ENCODE peak calls at places on chromosome 5, in five cellular contexts. O is Peyer's patch, I is HAP-1, X is HCT116, J is heart right ventricle. K is an unnamed sample.
A peak's percentile ranks its signal among the peaks of the same experiment; 100 is the strongest.

GRCh38 chr5:142222235-142222880 is 102.5 kb downstream of the SPRY4 start:
- DNase-seq in O (no peak), X (no peak), I (no peak), J (no peak), K (no peak)

GRCh38 chr5:157828031-157828948 is 30.7 kb downstream of the CLINT1 start:
- DNase-seq in O (no peak), I (no peak), X (no peak), J (no peak), K (no peak)

GRCh38 chr5:180135967-180136641 is 64.5 kb upstream of the RNF130 start:
- DNase-seq in X (no peak), I (peak; percentile 5), J (no peak), O (no peak), K (no peak)

GRCh38 chr5:14155730-14156129 is 12.6 kb downstream of the TRIO start:
- DNase-seq in X (no peak), O (no peak), I (no peak), J (no peak), K (no peak)

GRCh38 chr5:37552770-37553719 is 173.9 kb downstream of the WDR70 start:
- DNase-seq in X (no peak), J (no peak), O (no peak), I (no peak), K (no peak)

GRCh38 chr5:126433708-126434107 is 10.5 kb downstream of the GRAMD2B start:
- DNase-seq in O (no peak), I (no peak), J (no peak), X (no peak), K (no peak)

GRCh38 chr5:56610093-56610698 is 205.2 kb upstream of the MAP3K1 start:
- DNase-seq in I (no peak), X (no peak), J (no peak), O (no peak), K (no peak)

GRCh38 chr5:119417891-119418781 is 34.2 kb upstream of the HSD17B4 start:
- DNase-seq in I (no peak), J (no peak), O (no peak), X (no peak), K (no peak)

GRCh38 chr5:139709587-139710369 is 61.6 kb downstream of the CXXC5 start:
- DNase-seq in J (peak; percentile 55), O (peak; percentile 61), I (no peak), X (no peak), K (peak; percentile 83)

GRCh38 chr5:83589786-83590185 is 118.2 kb downstream of the VCAN start:
- DNase-seq in I (no peak), O (no peak), X (no peak), J (no peak), K (no peak)

GRCh38 chr5:142295084-142295758 is 29.6 kb downstream of the SPRY4 start:
- DNase-seq in X (no peak), J (peak; percentile 44), I (no peak), O (no peak), K (no peak)

GRCh38 chr5:138832218-138832617 is 42.9 kb downstream of the LRRTM2 start:
- DNase-seq in X (no peak), O (no peak), I (no peak), J (no peak), K (no peak)

GRCh38 chr5:170749911-170750431 is 33.6 kb upstream of the GABRP start:
- DNase-seq in I (no peak), J (no peak), X (no peak), O (no peak), K (no peak)

GRCh38 chr5:175248416-175248905 is 195.5 kb downstream of the DRD1 start:
- DNase-seq in O (no peak), J (no peak), X (no peak), I (no peak), K (no peak)

GRCh38 chr5:154593091-154593490 is 115.1 kb upstream of the HAND1 start:
- DNase-seq in X (no peak), O (no peak), I (no peak), J (no peak), K (no peak)

GRCh38 chr5:172110921-172111873 is 76.8 kb downstream of the STK10 start:
- DNase-seq in X (no peak), I (peak; percentile 51), O (peak; percentile 62), J (no peak), K (no peak)

GRCh38 chr5:163626904-163627434 is 121.5 kb downstream of the MAT2B start:
- DNase-seq in J (no peak), X (no peak), O (no peak), I (no peak), K (no peak)

GRCh38 chr5:180704362-180704761 is 35.5 kb downstream of the OR2Y1 start:
- DNase-seq in J (no peak), O (no peak), X (peak; percentile 8), I (no peak), K (no peak)

GRCh38 chr5:103259705-103260355 is 1.3 kb downstream of the MACIR start:
- DNase-seq in X (no peak), J (no peak), O (no peak), I (peak; percentile 61), K (no peak)

GRCh38 chr5:123181394-123181801 is 92.4 kb downstream of the PRDM6 start:
- DNase-seq in I (no peak), J (no peak), O (no peak), X (no peak), K (peak; percentile 67)

DNA sequence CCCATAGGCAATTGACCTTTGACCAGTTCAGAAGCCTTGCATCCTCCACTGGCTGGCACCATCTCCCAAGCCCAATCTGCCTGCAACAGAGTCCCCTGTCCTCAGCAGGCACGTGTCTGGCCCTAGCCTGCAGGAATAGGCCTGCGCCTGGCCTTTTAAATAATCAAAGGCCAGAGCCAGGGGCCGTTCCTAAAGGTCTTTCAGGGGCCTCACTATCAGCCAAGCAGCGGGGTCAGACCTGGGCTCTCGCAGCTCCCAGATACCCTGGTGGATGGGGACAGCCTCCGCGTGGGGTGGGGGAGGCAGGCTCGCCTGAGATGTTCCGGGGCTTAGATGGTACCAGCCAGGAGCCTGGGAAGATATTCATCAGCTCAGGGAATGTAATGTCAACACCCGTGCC is 32.6 kb downstream of the SLC6A3 start:
- DNase-seq in J (no peak), X (no peak), O (no peak), I (peak; percentile 37), K (no peak)
- H3K36me3 ChIP-seq in J (no peaks in the 10 kb centered on the region), X (no peaks in the 10 kb centered on the region), O (no peaks in the 10 kb centered on the region), I (no peaks in the 10 kb centered on the region), K (no peaks in the 10 kb centered on the region)

DNA sequence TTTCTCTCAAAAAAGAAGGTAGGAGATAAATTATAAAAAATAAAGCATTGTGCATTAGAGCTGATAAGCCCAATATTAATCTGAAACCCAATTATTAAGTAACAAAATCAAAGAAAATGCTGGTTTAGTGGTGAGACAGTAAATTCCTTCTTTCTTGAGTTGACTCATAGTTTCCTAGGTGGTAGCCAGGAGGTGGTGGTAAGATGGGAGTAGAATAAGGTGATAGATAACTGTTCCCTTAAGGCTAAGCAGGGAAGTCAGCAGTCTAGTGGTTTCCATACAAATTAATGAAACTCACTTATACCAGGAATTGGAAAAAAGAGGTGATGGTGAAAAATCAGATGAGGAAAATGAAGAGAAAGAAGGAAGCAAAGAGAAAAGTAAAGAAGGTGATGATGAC is 23.2 kb downstream of the LYSMD3 start:
- DNase-seq in J (no peak), X (no peak), I (no peak), O (no peak), K (no peak)
- H3K36me3 ChIP-seq in J (no peaks in the 10 kb centered on the region), X (peaks cover 5% of the 10 kb centered on the region), I (peaks cover 6% of the 10 kb centered on the region), O (no peaks in the 10 kb centered on the region), K (no peaks in the 10 kb centered on the region)

GRCh38 chr5:131491749-131492148 is 143.3 kb downstream of the RAPGEF6 start:
- DNase-seq in J (no peak), I (no peak), X (no peak), O (no peak), K (no peak)

GRCh38 chr5:131495536-131496399 is 139.3 kb downstream of the RAPGEF6 start:
- DNase-seq in O (no peak), J (no peak), X (no peak), I (no peak), K (no peak)

GRCh38 chr5:131496400-131496713 is 138.7 kb downstream of the RAPGEF6 start:
- DNase-seq in O (no peak), X (no peak), J (no peak), I (no peak), K (no peak)
- H3K36me3 ChIP-seq in O (no peaks in the 10 kb centered on the region), X (peaks cover 5% of the 10 kb centered on the region), J (peaks cover 76% of the 10 kb centered on the region), I (peaks cover 26% of the 10 kb centered on the region), K (peaks cover 29% of the 10 kb centered on the region)

GRCh38 chr5:150131978-150132694 is 23.5 kb downstream of the PDGFRB start:
- DNase-seq in J (no peak), I (no peak), X (no peak), O (no peak), K (no peak)

GRCh38 chr5:150129454-150129812 is 26.2 kb downstream of the PDGFRB start:
- DNase-seq in J (no peak), I (no peak), X (no peak), O (no peak), K (no peak)

GRCh38 chr5:150129813-150130492 is 25.7 kb downstream of the PDGFRB start:
- DNase-seq in J (peak; percentile 76), I (peak; percentile 85), O (peak; percentile 81), X (peak; percentile 43), K (peak; percentile 79)

GRCh38 chr5:150131461-150131860 is 24.2 kb downstream of the PDGFRB start:
- DNase-seq in J (no peak), O (no peak), I (no peak), X (no peak), K (no peak)

GRCh38 chr5:150130493-150130922 is 25.1 kb downstream of the PDGFRB start:
- DNase-seq in I (no peak), O (no peak), J (no peak), X (no peak), K (no peak)
- H3K36me3 ChIP-seq in I (no peaks in the 10 kb centered on the region), O (no peaks in the 10 kb centered on the region), J (peaks cover 80% of the 10 kb centered on the region), X (no peaks in the 10 kb centered on the region), K (no peaks in the 10 kb centered on the region)

GRCh38 chr5:109707531-109707930 is 17.8 kb downstream of the MAN2A1 start:
- DNase-seq in X (no peak), O (no peak), I (no peak), J (no peak), K (no peak)
- H3K36me3 ChIP-seq in X (no peaks in the 10 kb centered on the region), O (no peaks in the 10 kb centered on the region), I (no peaks in the 10 kb centered on the region), J (no peaks in the 10 kb centered on the region), K (no peaks in the 10 kb centered on the region)

GRCh38 chr5:168413596-168413995 is 72.7 kb upstream of the RARS1 start:
- DNase-seq in J (no peak), X (no peak), I (no peak), O (no peak), K (no peak)
- H3K36me3 ChIP-seq in J (no peaks in the 10 kb centered on the region), X (peaks cover 42% of the 10 kb centered on the region), I (peaks cover 15% of the 10 kb centered on the region), O (no peaks in the 10 kb centered on the region), K (peaks cover 57% of the 10 kb centered on the region)

K was measured in WERI-Rb-1.